ENCODE peak calls at places on chromosomes 5 and 9, in four cellular contexts. W, R, Y and C are unnamed samples.

GRCh38 chr5:132907161-132907560 is 33.7 kb downstream of the LEAP2 start:
- DNase-seq in W (no peak), R (no peak), Y (no peak), C (no peak)

GRCh38 chr5:176734756-176735342 is 75.5 kb upstream of the UNC5A start:
- DNase-seq in W (no peak), R (no peak), Y (no peak), C (no peak)

GRCh38 chr5:171579849-171580505 is 160.5 kb downstream of the FGF18 start:
- DNase-seq in W (no peak), R (no peak), Y (no peak), C (no peak)

GRCh38 chr5:161734741-161735140 is 49.2 kb downstream of the GABRA6 start:
- DNase-seq in W (no peak), R (no peak), Y (no peak), C (no peak)

GRCh38 chr5:107518219-107519015 is 152.3 kb downstream of the EFNA5 start:
- DNase-seq in W (no peak), R (no peak), Y (no peak), C (no peak)

GRCh38 chr9:93597871-93598646 is 21.7 kb downstream of the PHF2 start:
- DNase-seq in W (no peak), R (no peak), Y (no peak), C (no peak)

GRCh38 chr5:60161340-60161934 is 267.9 kb upstream of the PDE4D start:
- DNase-seq in W (peak), R (peak), Y (peak), C (no peak)

GRCh38 chr5:139574641-139575312 is 13.6 kb downstream of the UBE2D2 start:
- DNase-seq in W (peak), R (no peak), Y (no peak), C (peak)

GRCh38 chr9:116628706-116629105 is 58.4 kb upstream of the TRIM32 start:
- DNase-seq in W (no peak), R (peak), Y (no peak), C (no peak)

GRCh38 chr9:114919611-114920010 is 10.8 kb downstream of the TNFSF8 start:
- DNase-seq in W (no peak), R (no peak), Y (no peak), C (peak)

GRCh38 chr5:147084702-147085101 is 150.1 kb upstream of the STK32A start:
- DNase-seq in W (no peak), R (no peak), Y (no peak), C (no peak)

GRCh38 chr5:95281211-95281610 is 3.7 kb downstream of the MCTP1 start:
- DNase-seq in W (no peak), R (peak), Y (no peak), C (no peak)

GRCh38 chr9:114216081-114216480 is 60.7 kb downstream of the COL27A1 start:
- DNase-seq in W (no peak), R (no peak), Y (no peak), C (no peak)

GRCh38 chr9:21160178-21160577 is 6.3 kb downstream of the IFNA21 start:
- DNase-seq in W (no peak), R (peak), Y (no peak), C (peak)

GRCh38 chr9:78371981-78372380 is 75.1 kb downstream of the PSAT1 start:
- DNase-seq in W (no peak), R (no peak), Y (no peak), C (no peak)

GRCh38 chr9:16870606-16871357 is at the start of gene BNC2:
- DNase-seq in W (no peak), R (peak), Y (peak), C (no peak)

GRCh38 chr5:144139586-144139985 is 30.9 kb downstream of the YIPF5 start:
- DNase-seq in W (no peak), R (peak), Y (no peak), C (no peak)

GRCh38 chr5:144142826-144143167 is 27.7 kb downstream of the YIPF5 start:
- DNase-seq in W (no peak), R (no peak), Y (no peak), C (no peak)

GRCh38 chr5:144141581-144141980 is 28.9 kb downstream of the YIPF5 start:
- DNase-seq in W (no peak), R (no peak), Y (no peak), C (no peak)

GRCh38 chr5:144143625-144144024 is 26.8 kb downstream of the YIPF5 start:
- DNase-seq in W (no peak), R (no peak), Y (no peak), C (no peak)

GRCh38 chr5:144142030-144142825 is 28.2 kb downstream of the YIPF5 start:
- DNase-seq in W (peak), R (peak), Y (peak), C (no peak)
- TF ChIP-seq CTCF in W (peak), R (peak), Y (peak), C (peak)

GRCh38 chr9:124855944-124856773 is 2.9 kb downstream of the WDR38 start:
- DNase-seq in W (peak), R (no peak), Y (no peak), C (peak)

GRCh38 chr9:124857533-124858162 is 4.1 kb downstream of the RPL35 start:
- DNase-seq in W (no peak), R (no peak), Y (no peak), C (no peak)

GRCh38 chr9:124859803-124860581 is 1.8 kb downstream of the RPL35 start:
- DNase-seq in W (no peak), R (no peak), Y (no peak), C (no peak)

GRCh38 chr9:124860582-124861341 is 995 bp downstream of the RPL35 start:
- DNase-seq in W (no peak), R (no peak), Y (no peak), C (no peak)

GRCh38 chr9:124858330-124859046 is 3.3 kb downstream of the RPL35 start:
- DNase-seq in W (no peak), R (no peak), Y (no peak), C (no peak)
- TF ChIP-seq CTCF in W (no peak), R (no peak), Y (no peak), C (no peak)

GRCh38 chr5:151405334-151405872 is 42.0 kb upstream of the SLC36A1 start:
- DNase-seq in W (no peak), R (no peak), Y (no peak), C (no peak)

GRCh38 chr5:151408633-151409243 is 38.7 kb upstream of the SLC36A1 start:
- DNase-seq in W (no peak), R (no peak), Y (no peak), C (no peak)

DNA sequence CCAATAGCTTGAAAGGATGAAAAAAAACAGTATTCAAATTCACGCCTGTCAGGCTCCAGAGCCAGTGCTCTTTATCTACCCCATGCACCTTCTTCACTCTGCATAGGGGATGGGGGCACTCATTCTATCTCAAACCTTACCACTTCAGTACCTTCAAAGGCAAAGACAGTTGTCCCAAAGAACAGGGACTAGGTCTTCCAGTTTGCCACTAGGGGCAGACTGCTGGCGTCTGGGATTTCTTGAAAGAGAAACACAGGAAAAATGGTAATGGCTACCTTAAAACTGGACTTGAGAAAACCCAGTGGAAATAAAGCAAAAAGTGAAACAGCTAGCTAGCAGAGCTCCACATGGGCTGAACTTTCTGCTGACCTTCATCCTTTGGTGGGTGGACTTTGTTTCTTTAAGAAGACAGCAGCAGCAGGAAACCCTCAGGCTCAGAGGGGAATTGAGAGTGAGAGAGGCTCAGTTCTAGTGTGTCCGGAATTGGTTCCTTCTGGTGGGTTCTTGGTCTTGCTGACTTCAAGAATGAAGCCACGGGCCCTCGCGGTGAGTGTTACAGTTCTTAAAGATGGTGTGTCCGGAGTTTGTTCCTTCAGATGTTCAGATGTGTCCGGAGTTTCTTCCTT is 41.0 kb upstream of the SLC36A1 start:
- DNase-seq in W (peak), R (peak), Y (no peak), C (no peak)
- TF ChIP-seq CTCF in W (peak), R (peak), Y (peak), C (peak)

GRCh38 chr9:99947395-99947794 is 40.9 kb downstream of the STX17 start:
- DNase-seq in W (no peak), R (peak), Y (no peak), C (no peak)
- TF ChIP-seq CTCF in W (no peak), R (peak), Y (no peak), C (no peak)

GRCh38 chr5:99911971-99912370 is 623.2 kb upstream of the FAM174A start:
- DNase-seq in W (no peak), R (no peak), Y (no peak), C (no peak)
- TF ChIP-seq CTCF in W (no peak), R (no peak), Y (no peak), C (no peak)

GRCh38 chr9:131403493-131403773 is 9.5 kb downstream of the PRRC2B start:
- DNase-seq in W (no peak), R (no peak), Y (no peak), C (no peak)

GRCh38 chr9:131402738-131403492 is 9.0 kb downstream of the PRRC2B start:
- DNase-seq in W (peak), R (peak), Y (no peak), C (no peak)

GRCh38 chr9:131400627-131401026 is 6.7 kb downstream of the PRRC2B start:
- DNase-seq in W (no peak), R (no peak), Y (no peak), C (no peak)

GRCh38 chr9:131399972-131400371 is 6.1 kb downstream of the PRRC2B start:
- DNase-seq in W (no peak), R (no peak), Y (no peak), C (no peak)

DNA sequence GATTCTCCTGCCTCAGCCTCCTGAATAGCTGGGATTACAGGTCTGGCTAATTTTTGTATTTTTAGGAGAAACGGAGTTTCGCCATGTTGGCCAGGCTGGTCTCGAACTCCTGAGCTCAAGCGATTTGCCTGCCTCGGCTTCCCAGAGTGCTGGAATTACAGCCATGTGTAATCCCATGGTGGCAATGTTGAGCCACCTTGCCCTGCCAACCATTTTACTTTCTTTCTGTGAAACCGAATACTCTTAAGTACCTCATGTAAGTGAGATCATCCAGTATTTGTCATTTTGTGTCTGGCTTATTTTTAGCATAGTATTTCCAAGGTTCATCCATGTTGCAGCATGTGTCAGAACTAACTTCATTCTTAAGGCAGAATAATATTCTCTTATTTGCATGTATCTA is 8.2 kb downstream of the PRRC2B start:
- DNase-seq in W (no peak), R (no peak), Y (no peak), C (no peak)
- TF ChIP-seq CTCF in W (peak), R (no peak), Y (no peak), C (no peak)

DNA sequence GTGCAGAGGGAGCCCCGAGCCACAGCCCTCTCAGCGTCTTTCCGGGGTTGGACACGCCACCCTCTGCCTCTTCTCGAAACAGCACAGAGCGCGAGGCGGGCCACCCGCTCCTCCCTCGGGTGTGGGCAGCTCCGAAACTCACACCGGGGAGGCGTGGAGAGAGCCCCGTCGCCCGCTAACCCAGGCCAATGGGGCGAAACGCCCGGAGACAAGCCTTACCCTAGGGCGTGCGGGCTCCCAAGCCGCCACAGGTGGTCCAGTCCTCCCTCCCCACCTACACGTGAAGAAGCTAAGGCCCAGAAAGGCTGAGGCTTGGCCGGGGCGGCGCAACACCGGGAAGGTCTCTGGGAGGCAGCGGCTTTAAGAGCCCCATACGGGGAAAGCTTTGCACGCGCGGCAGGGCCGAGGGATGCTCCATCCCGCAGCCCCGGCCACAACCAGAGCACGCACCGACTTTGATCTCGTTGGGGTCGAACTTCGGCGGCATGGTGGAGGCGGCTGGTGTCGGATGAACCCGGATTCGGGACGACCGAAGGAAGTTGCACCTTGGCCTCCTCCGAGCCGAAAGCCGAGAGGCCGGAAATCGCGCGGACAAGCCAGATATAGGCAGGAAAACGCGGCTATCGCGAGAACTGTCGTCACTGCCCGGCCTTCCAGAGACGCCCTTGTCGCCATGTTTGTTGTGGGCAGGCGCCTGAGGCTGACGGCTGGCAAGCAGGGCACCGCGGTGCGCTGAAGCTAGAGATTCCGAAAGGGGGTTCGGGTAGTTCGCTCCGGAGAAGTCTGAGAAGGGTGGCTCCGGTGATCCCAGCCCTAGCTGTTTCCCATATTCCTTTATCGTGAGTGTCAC is at the start of the genes LRSAM1 and RPL12:
- DNase-seq in W (peak), R (peak), Y (peak), C (peak)
- TF ChIP-seq CTCF in W (no peak), R (no peak), Y (peak), C (no peak)

GRCh38 chr9:135456436-135457104 is 23.0 kb upstream of the PPP1R26 start:
- DNase-seq in W (no peak), R (no peak), Y (no peak), C (no peak)
- TF ChIP-seq CTCF in W (no peak), R (no peak), Y (no peak), C (no peak)